ENCODE peak calls at places on chromosomes 12 and 14, in six cellular contexts. I is HL-60, G is H1, O is K562, D is HepG2, L is SK-N-SH. W is an unnamed sample.

GRCh38 chr14:103472939-103473338 is 49.7 kb downstream of the CKB start:
- DNase-seq in I (no peak), G (no peak), O (no peak), D (no peak), L (no peak), W (no peak)

GRCh38 chr12:71164877-71165197 is 7.0 kb upstream of the TSPAN8 start:
- DNase-seq in I (no peak), G (no peak), O (no peak), D (peak; percentile 47), L (no peak), W (no peak)

GRCh38 chr14:20302042-20302761 is 3.5 kb downstream of the TTC5 start:
- DNase-seq in I (no peak), G (no peak), O (peak; percentile 44), D (no peak), L (no peak), W (no peak)

GRCh38 chr14:78259831-78260230 is 89.7 kb downstream of the NRXN3 start:
- DNase-seq in I (no peak), G (no peak), O (no peak), D (no peak), L (no peak), W (no peak)

GRCh38 chr12:47156167-47156736 is 76.5 kb upstream of the AMIGO2 start:
- DNase-seq in I (peak; percentile 40), G (no peak), O (peak; percentile 36), D (no peak), L (no peak), W (no peak)

GRCh38 chr12:113050808-113051207 is 5.7 kb upstream of the DTX1 start:
- DNase-seq in I (no peak), G (no peak), O (no peak), D (no peak), L (no peak), W (no peak)

GRCh38 chr14:99995700-99996356 is 69.4 kb upstream of the EVL start:
- DNase-seq in I (peak; percentile 81), G (peak; percentile 29), O (peak; percentile 42), D (peak; percentile 55), L (peak; percentile 42), W (peak; percentile 89)

GRCh38 chr12:40336573-40337199 is 111.9 kb downstream of the LRRK2 start:
- DNase-seq in I (no peak), G (no peak), O (no peak), D (peak; percentile 2), L (peak; percentile 37), W (no peak)

GRCh38 chr14:60839657-60840056 is 105.1 kb downstream of the MNAT1 start:
- DNase-seq in I (no peak), G (no peak), O (no peak), D (no peak), L (no peak), W (no peak)

GRCh38 chr14:25841226-25841625 is 756.6 kb downstream of the NOVA1 start:
- DNase-seq in I (no peak), G (no peak), O (no peak), D (no peak), L (no peak), W (no peak)

GRCh38 chr12:79938843-79939242 is 3.9 kb upstream of the PPP1R12A start:
- DNase-seq in I (no peak), G (no peak), O (no peak), D (no peak), L (no peak), W (no peak)

GRCh38 chr12:50803230-50803629 is 39.3 kb downstream of the ATF1 start:
- DNase-seq in I (no peak), G (no peak), O (no peak), D (no peak), L (no peak), W (no peak)

GRCh38 chr12:122449317-122449716 is 26.8 kb upstream of the CLIP1 start:
- DNase-seq in I (peak; percentile 34), G (no peak), O (no peak), D (peak; percentile 82), L (no peak), W (no peak)
- TF ChIP-seq GABPA in I (no peak), G (no peak), O (no peak), D (no peak), L (no peak), W (no peak)

GRCh38 chr14:105144666-105145380 is 23.8 kb downstream of the JAG2 start:
- DNase-seq in I (no peak), G (no peak), O (no peak), D (no peak), L (peak; percentile 58), W (no peak)
- TF ChIP-seq GABPA in I (no peak), G (no peak), O (no peak), D (no peak), L (no peak), W (no peak)

GRCh38 chr14:67575684-67576083 is 24.4 kb downstream of the PIGH start:
- DNase-seq in I (no peak), G (no peak), O (peak; percentile 14), D (no peak), L (no peak), W (no peak)
- TF ChIP-seq GABPA in I (no peak), G (no peak), O (no peak), D (no peak), L (no peak), W (no peak)

DNA sequence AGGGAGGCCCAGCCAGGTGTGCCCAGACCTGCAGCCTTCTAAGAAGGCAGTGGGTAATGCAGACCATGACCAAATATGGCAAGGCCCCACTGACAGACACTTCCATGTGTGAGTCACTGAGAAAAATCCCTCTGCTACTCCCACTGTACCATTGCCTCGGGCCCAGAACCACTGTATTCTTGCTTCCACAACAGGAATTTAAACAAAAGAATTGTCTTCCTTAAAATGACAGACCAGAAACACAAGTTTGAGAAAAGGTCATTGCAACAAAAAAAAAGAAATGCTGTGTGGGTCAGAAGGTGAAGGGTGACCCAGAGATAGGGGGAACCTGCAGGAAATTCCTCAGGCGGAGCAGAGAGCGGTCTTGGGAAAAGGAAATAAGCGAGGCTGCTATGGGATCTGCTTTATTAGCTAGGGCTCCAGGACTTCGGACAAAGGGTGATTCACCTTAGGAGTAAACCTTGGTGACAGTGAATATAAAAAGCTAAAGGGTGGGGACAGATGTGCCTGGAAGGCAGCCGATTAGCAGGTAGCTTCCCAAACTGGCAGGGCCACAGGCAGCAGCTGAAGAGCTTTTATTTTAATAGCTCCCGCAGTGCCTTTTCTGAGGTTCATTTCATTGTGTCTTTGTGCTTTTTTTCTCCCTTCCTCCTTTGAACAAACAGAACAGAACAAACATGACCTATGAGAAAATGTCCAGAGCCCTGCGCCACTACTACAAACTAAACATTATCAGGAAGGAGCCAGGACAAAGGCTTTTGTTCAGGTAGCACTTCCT is 185.3 kb upstream of the BCL2L14 start:
- DNase-seq in I (no peak), G (no peak), O (no peak), D (peak; percentile 94), L (no peak), W (no peak)
- TF ChIP-seq GABPA in I (no peak), G (no peak), O (no peak), D (no peak), L (no peak), W (no peak)

DNA sequence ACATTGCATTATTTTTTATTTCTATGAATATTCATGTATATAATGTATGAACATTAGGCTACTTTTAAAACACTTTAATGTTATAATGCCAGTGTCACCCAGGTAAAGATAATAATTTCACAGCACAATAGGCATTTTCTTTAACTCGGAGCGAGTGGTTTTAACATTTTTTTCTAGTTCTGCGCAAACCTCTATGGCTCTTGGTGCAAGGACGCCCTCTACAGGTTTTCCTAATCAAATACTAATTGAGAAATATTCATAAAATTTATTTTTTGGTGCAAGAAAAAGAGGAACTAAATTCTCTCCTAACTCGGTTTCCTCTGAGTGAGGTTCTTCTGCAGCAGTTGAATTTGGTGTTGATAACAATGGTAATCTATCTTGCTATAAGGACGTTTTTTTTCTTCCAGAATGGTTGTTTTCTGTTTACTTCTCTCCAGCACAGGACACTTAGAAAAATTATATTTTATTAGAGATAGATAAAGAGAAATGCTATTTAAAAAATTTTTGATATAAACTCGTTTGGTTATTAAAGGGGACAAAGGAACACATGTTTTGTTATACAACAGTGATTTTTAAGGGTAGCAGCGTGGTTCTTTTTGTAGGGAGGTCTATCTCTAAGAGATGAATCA is 2.4 kb upstream of the WIF1 start:
- DNase-seq in I (peak; percentile 49), G (no peak), O (no peak), D (peak; percentile 15), L (peak; percentile 15), W (peak; percentile 8)
- TF ChIP-seq GABPA in I (no peak), G (no peak), O (no peak), D (no peak), L (no peak), W (no peak)

GRCh38 chr12:123529636-123530035 is 3.9 kb downstream of the RILPL1 start:
- DNase-seq in I (no peak), G (no peak), O (no peak), D (no peak), L (no peak), W (no peak)

GRCh38 chr12:123532021-123532420 is 1.5 kb downstream of the RILPL1 start:
- DNase-seq in I (peak; percentile 57), G (no peak), O (no peak), D (no peak), L (no peak), W (peak; percentile 9)

GRCh38 chr12:123531091-123531490 is 2.4 kb downstream of the RILPL1 start:
- DNase-seq in I (no peak), G (no peak), O (no peak), D (no peak), L (no peak), W (no peak)

GRCh38 chr12:123528858-123529257 is 4.7 kb downstream of the RILPL1 start:
- DNase-seq in I (no peak), G (no peak), O (no peak), D (no peak), L (no peak), W (no peak)

GRCh38 chr12:123530683-123531082 is 2.8 kb downstream of the RILPL1 start:
- DNase-seq in I (no peak), G (no peak), O (no peak), D (no peak), L (no peak), W (no peak)
- TF ChIP-seq GABPA in I (no peak), G (no peak), O (no peak), D (no peak), L (no peak), W (no peak)

DNA sequence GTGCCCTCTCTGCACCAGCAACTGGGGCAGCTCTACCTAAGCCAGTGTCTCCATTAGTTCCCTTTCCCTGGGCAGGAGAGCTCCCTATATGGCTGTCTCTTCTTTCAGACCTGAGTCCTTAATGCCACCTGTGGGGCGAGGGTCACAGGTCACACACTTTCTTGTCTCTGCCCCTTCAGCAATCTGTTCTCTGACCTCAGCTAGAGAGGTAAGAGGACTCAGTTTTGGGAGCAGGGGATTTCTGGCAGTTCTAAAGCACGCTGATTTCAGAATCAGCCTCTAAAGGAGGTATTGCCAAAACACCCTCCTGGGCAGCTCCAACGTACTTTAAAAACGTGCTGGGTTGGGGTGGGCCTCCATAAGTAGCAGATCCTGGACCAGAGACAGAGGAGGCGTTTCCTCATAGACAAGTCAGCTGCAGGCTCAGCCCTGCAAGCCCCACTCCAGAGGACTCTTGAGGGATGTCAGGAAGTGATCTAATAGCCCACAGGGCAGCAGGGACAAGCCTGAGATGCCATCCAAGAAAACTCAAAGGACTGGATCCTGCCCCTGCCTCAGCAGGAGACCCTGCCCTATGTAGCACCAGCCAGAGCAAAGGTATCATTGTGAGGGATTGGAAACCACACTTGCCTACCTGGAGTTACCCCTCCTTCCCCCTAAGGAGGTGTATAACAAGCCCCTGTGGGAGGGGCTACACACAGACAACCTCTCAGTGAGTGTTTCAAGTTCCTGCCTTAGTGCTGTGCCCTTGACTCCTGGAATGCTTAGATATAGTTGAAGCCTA is 8.6 kb downstream of the CTDSP2 start:
- DNase-seq in I (peak; percentile 68), G (no peak), O (no peak), D (no peak), L (no peak), W (no peak)
- TF ChIP-seq GABPA in I (no peak), G (no peak), O (no peak), D (no peak), L (no peak), W (no peak)

W was measured in GM12878.